ENCODE peak calls at places on chromosomes 7 and 10, in four cellular contexts. U is erythroblast, I is tibial nerve, W is heart left ventricle. C is an unnamed sample.

GRCh38 chr10:12940791-12941190 is 60.7 kb downstream of the CCDC3 start:
- DNase-seq in U (no peak), I (no peak), W (no peak), C (no peak)

GRCh38 chr7:159137906-159138305 is 6.8 kb downstream of the VIPR2 start:
- DNase-seq in U (no peak), I (no peak), W (peak), C (no peak)

GRCh38 chr10:72126184-72126871 is 38.0 kb upstream of the SPOCK2 start:
- DNase-seq in U (peak), I (no peak), W (no peak), C (no peak)

GRCh38 chr7:28855538-28856217 is 102.5 kb downstream of the TRIL start:
- DNase-seq in U (no peak), I (no peak), W (no peak), C (peak)

GRCh38 chr7:30726296-30727006 is 25.5 kb upstream of the INMT start:
- DNase-seq in U (no peak), I (no peak), W (no peak), C (no peak)

GRCh38 chr10:15642095-15642494 is 77.6 kb downstream of the ITGA8 start:
- DNase-seq in U (no peak), I (no peak), W (no peak), C (no peak)

GRCh38 chr10:91196268-91197043 is 24.0 kb upstream of the PCGF5 start:
- DNase-seq in U (no peak), I (no peak), W (no peak), C (no peak)

GRCh38 chr10:5033061-5033770 is 29.6 kb upstream of the AKR1C2 start:
- DNase-seq in U (no peak), I (no peak), W (no peak), C (peak)

GRCh38 chr10:16816142-16816541 is 1.1 kb downstream of the RSU1 start:
- DNase-seq in U (peak), I (no peak), W (no peak), C (no peak)

GRCh38 chr7:40471891-40472290 is 337.1 kb downstream of the SUGCT start:
- DNase-seq in U (no peak), I (no peak), W (no peak), C (no peak)

GRCh38 chr7:79624336-79624735 is 170.9 kb upstream of the MAGI2 start:
- DNase-seq in U (no peak), I (no peak), W (no peak), C (no peak)

GRCh38 chr7:31192996-31193395 is 140.9 kb downstream of the ADCYAP1R1 start:
- DNase-seq in U (peak), I (peak), W (peak), C (peak)

GRCh38 chr10:94315975-94316464 is 46.7 kb downstream of the NOC3L start:
- DNase-seq in U (no peak), I (no peak), W (no peak), C (no peak)

GRCh38 chr7:138891446-138891810 is 89.8 kb downstream of the KIAA1549 start:
- DNase-seq in U (no peak), I (no peak), W (no peak), C (no peak)

GRCh38 chr10:14953452-14954000 is 370 bp downstream of the DCLRE1C start:
- DNase-seq in U (peak), I (peak), W (peak), C (peak)

GRCh38 chr10:90197766-90198165 is 496.4 kb downstream of the KIF20B start:
- DNase-seq in U (no peak), I (no peak), W (no peak), C (no peak)

GRCh38 chr10:26627320-26627719 is 70.2 kb upstream of the PDSS1 start:
- DNase-seq in U (peak), I (no peak), W (no peak), C (no peak)

GRCh38 chr10:97640174-97640867 is at the start of gene PI4K2A:
- DNase-seq in U (peak), I (peak), W (peak), C (peak)
- TF ChIP-seq POLR2A in U (peak), I (peak), W (peak), C (peak)

GRCh38 chr10:124095096-124095495 is 1.7 kb upstream of the CHST15 start:
- DNase-seq in U (no peak), I (no peak), W (no peak), C (no peak)

GRCh38 chr10:124092270-124093075 is 925 bp downstream of the CHST15 start:
- DNase-seq in U (no peak), I (peak), W (peak), C (peak)

GRCh38 chr10:124094419-124094785 is 1.0 kb upstream of the CHST15 start:
- DNase-seq in U (no peak), I (no peak), W (peak), C (no peak)

GRCh38 chr10:124091646-124092269 is 1.6 kb downstream of the CHST15 start:
- DNase-seq in U (no peak), I (no peak), W (peak), C (no peak)

GRCh38 chr10:124093076-124093773 is at the start of gene CHST15:
- DNase-seq in U (no peak), I (no peak), W (peak), C (peak)
- TF ChIP-seq POLR2A in U (no peak), I (peak), W (no peak), C (no peak)

GRCh38 chr7:149832332-149833041 is 5.7 kb upstream of the ZNF862 start:
- DNase-seq in U (no peak), I (no peak), W (no peak), C (no peak)

GRCh38 chr7:149834601-149835000 is 3.6 kb upstream of the ZNF862 start:
- DNase-seq in U (no peak), I (no peak), W (peak), C (no peak)

GRCh38 chr7:149833495-149834130 is 4.6 kb upstream of the ZNF862 start:
- DNase-seq in U (no peak), I (no peak), W (no peak), C (no peak)

GRCh38 chr7:149830997-149831729 is 7.0 kb upstream of the ZNF862 start:
- DNase-seq in U (no peak), I (no peak), W (no peak), C (no peak)

DNA sequence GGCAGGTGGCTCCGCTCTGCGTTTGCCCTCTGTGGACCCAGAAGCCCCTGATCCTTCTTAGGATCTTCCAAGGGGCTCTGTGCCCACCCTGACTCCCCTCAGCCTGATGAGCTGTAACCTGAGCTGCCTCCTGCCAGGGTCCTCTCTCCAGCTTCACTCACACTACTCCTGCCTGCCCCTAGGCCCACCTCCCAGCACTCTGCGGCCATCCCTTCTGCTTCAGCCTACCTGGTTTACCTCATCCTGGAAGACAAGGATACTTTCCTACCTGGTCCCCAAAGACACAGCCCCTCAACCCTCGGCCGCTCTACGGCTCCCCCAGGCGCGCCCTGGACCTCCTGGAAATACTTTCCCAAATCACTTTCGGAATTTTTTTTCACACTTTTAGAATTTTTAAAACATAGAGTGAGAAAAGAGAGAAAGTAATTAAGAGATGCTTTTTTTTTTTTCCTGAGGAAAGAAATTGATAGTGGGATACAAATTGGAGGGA is 6.4 kb upstream of the ZNF862 start:
- DNase-seq in U (no peak), I (no peak), W (no peak), C (no peak)
- TF ChIP-seq POLR2A in U (no peak), I (no peak), W (no peak), C (no peak)

GRCh38 chr10:117540640-117541404 is 1.7 kb upstream of the EMX2 start:
- DNase-seq in U (no peak), I (no peak), W (no peak), C (no peak)
- TF ChIP-seq POLR2A in U (no peak), I (no peak), W (no peak), C (no peak)

GRCh38 chr7:953547-954327 is 743 bp downstream of the ADAP1 start:
- DNase-seq in U (no peak), I (no peak), W (peak), C (no peak)
- TF ChIP-seq POLR2A in U (no peak), I (peak), W (no peak), C (no peak)

DNA sequence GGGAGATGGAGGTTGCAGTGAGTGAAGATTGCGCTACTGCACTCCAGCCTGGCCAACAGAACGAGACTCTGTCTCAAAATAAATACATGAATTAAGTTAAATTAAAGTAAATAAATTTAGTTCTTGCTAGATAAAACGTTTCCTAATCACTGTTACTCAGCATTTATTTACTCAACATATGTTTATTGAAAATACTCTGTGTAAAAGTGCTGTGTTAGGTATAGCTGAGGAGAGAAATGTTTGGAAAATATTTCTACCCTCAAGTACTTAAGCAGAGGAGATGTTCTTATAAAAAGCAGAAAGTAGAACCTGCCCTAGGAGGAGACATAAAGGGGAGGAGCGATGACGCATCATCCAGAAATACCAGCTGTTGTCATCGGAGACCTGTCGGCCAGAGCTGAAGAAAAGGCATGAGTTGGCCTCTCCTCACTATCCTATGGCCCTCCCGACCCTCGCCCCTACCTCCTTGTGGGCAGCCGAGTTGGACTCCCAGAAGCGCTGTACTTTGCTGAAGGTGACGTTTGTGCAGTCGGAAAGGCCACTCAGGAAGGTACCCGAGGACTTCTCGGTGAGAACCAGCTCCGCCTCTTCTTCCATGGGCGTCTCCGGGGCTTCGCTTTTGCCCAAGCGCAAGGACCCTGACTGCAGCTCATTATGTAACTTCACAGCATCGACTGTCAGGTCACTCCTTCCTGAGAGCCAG is 1.1 kb downstream of the RRP12 start:
- DNase-seq in U (peak), I (no peak), W (peak), C (peak)
- TF ChIP-seq POLR2A in U (no peak), I (no peak), W (no peak), C (no peak)

GRCh38 chr7:35694784-35695627 is at the start of gene HERPUD2:
- DNase-seq in U (peak), I (peak), W (peak), C (peak)
- TF ChIP-seq POLR2A in U (peak), I (peak), W (peak), C (peak)

GRCh38 chr10:66940950-66941349 is 15.1 kb downstream of the LRRTM3 start:
- DNase-seq in U (no peak), I (no peak), W (no peak), C (no peak)

GRCh38 chr10:66941491-66941890 is 15.7 kb downstream of the LRRTM3 start:
- DNase-seq in U (no peak), I (no peak), W (no peak), C (no peak)

GRCh38 chr10:66942407-66942806 is 16.6 kb downstream of the LRRTM3 start:
- DNase-seq in U (no peak), I (no peak), W (no peak), C (no peak)

DNA sequence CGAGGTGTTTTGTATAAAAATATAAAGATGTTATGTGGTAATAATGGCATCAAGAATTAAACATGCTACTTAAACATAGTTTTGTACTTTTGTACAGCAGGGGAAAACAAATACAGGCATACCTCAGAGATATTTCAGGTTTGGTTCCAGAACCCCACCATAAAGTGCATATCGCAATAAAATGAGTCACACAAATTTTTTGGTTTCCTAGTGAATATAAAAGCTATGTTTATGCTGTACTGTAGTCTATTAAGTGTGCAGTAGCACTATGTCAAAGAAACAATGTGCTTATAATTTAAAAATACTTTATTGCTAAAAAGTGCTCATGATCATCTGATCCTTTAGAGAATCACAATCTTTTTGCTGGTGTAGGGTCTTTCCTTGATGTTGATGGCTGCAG is 17.8 kb downstream of the LRRTM3 start:
- DNase-seq in U (no peak), I (no peak), W (no peak), C (no peak)
- TF ChIP-seq POLR2A in U (no peak), I (no peak), W (no peak), C (no peak)

DNA sequence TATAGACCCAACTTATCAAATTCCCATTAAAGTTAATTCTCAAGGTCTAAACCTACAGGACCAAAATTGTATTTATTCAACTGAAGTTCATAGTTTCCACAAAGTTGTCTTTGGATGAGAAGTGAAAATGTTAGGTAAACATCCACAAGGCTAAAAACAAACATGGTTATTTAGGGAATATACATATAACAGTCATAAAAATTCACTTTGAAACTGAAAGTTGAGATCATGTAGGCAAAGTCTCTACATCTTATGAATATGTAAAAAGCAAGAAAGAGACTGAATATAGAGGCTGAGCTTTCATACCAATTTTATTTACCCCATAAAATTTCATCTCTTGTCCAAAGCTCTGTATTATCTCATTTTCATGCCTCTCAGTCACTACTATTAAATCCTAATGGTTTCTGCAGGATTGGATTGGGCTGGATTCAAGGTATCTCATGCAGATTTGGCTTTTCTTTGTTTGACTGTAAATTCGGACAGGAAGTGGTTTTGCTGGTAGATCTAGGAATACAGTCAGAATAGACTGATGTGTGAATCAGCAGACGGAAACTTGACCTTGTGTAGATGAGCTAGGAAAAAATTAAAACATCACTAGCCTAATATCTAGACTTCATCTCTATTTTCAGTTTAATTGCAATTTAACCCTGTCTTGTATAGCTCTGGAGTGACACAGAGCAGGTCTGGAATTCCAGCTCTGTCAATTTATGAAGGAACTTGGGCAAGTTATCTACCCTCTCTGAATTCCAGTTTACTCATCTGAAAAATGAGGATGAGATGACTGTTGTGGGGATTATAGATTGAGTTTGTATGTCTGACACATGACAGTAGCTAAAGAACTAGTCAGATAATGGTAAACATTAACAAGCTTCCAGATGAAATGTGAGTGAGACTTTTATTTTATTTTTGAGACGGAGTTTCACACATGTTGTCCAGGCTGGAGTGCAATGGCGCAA is 27.3 kb upstream of the SKAP2 start:
- DNase-seq in U (no peak), I (no peak), W (no peak), C (peak)
- TF ChIP-seq POLR2A in U (no peak), I (no peak), W (no peak), C (no peak)

C was measured in H54.